ENCODE peak calls at places on chromosomes 6 and 20, in five cellular contexts. X, V, R, O and I are unnamed samples.

GRCh38 chr20:59020938-59021551 is 1.8 kb downstream of the TUBB1 start:
- DNase-seq in X (peak; percentile 66), O (peak; percentile 58), V (no peak), R (no peak), I (no peak)

GRCh38 chr20:20410678-20411077 is 42.8 kb downstream of the INSM1 start:
- DNase-seq in X (no peak), V (no peak), R (no peak), O (no peak), I (peak; percentile 87)

GRCh38 chr20:9407805-9408421 is 106.5 kb upstream of the LAMP5 start:
- DNase-seq in X (peak; percentile 68), O (peak; percentile 51), R (peak; percentile 54), V (peak; percentile 83), I (peak; percentile 67)

GRCh38 chr20:44614525-44614924 is 32.1 kb downstream of the PKIG start:
- DNase-seq in V (no peak), O (no peak), R (no peak), X (no peak), I (no peak)

GRCh38 chr20:17229256-17229655 is 2.4 kb downstream of the PCSK2 start:
- DNase-seq in R (no peak), V (no peak), X (no peak), O (no peak), I (peak; percentile 26)

GRCh38 chr6:38640216-38640909 is 634 bp upstream of the BTBD9 start:
- DNase-seq in V (no peak), X (peak; percentile 88), R (no peak), O (no peak), I (no peak)

GRCh38 chr20:49579874-49580817 is 12.2 kb upstream of the PTGIS start:
- DNase-seq in R (no peak), O (no peak), X (peak; percentile 46), V (peak; percentile 69), I (no peak)

GRCh38 chr20:63333241-63333836 is 27.8 kb downstream of the CHRNA4 start:
- DNase-seq in V (no peak), X (no peak), O (no peak), R (no peak), I (no peak)

GRCh38 chr6:163876391-163876790 is 461.9 kb downstream of the QKI start:
- DNase-seq in O (no peak), V (no peak), R (no peak), X (no peak), I (peak; percentile 8)

GRCh38 chr6:110366241-110366640 is 8.1 kb upstream of the METTL24 start:
- DNase-seq in V (no peak), O (no peak), X (no peak), R (no peak), I (no peak)

GRCh38 chr6:87756858-87757257 is 54.8 kb upstream of the AKIRIN2 start:
- DNase-seq in R (no peak), O (peak; percentile 46), X (peak; percentile 92), V (peak; percentile 68), I (no peak)

GRCh38 chr6:3326179-3326971 is 67.6 kb downstream of the PSMG4 start:
- DNase-seq in V (no peak), X (no peak), R (no peak), O (no peak), I (no peak)

GRCh38 chr6:89921197-89921596 is 26.9 kb downstream of the GJA10 start:
- DNase-seq in V (no peak), X (no peak), R (no peak), O (no peak), I (no peak)

GRCh38 chr6:126553856-126554255 is 213.9 kb downstream of the CENPW start:
- DNase-seq in R (no peak), V (no peak), X (peak; percentile 79), O (no peak), I (no peak)

GRCh38 chr6:49541210-49541724 is 9.2 kb upstream of the C6orf141 start:
- DNase-seq in V (peak; percentile 80), R (peak; percentile 56), O (no peak), X (peak; percentile 72), I (no peak)

GRCh38 chr6:30548375-30548774 is 7.9 kb downstream of the GNL1 start:
- DNase-seq in X (peak; percentile 66), V (peak; percentile 88), R (no peak), O (no peak), I (no peak)

GRCh38 chr6:79630883-79631799 is at the start of gene SH3BGRL2:
- DNase-seq in V (peak; percentile 64), O (peak; percentile 64), X (peak; percentile 69), R (peak; percentile 46), I (peak; percentile 95)

GRCh38 chr20:57738484-57738883 is 28.7 kb upstream of the PMEPA1 start:
- DNase-seq in V (no peak), O (peak; percentile 50), X (peak; percentile 17), R (no peak), I (no peak)

GRCh38 chr6:41698350-41698781 is 37.0 kb downstream of the TFEB start:
- DNase-seq in X (peak; percentile 75), O (no peak), R (no peak), V (peak; percentile 77), I (peak; percentile 27)

GRCh38 chr20:50797142-50797541 is 2.3 kb downstream of the BCAS4 start:
- DNase-seq in V (no peak), X (no peak), O (no peak), R (no peak), I (no peak)

GRCh38 chr20:17488916-17489600 is 42.1 kb downstream of the BFSP1 start:
- DNase-seq in X (no peak), R (no peak), V (no peak), O (no peak), I (no peak)

GRCh38 chr6:22556298-22556697 is 13.1 kb upstream of the HDGFL1 start:
- DNase-seq in V (no peak), O (no peak), X (no peak), R (no peak), I (no peak)

GRCh38 chr6:52399511-52400315 is 20.4 kb upstream of the EFHC1 start:
- DNase-seq in V (peak; percentile 77), X (peak; percentile 83), O (peak; percentile 58), R (no peak), I (peak; percentile 77)

GRCh38 chr20:25745100-25745499 is 48.4 kb upstream of the ZNF337 start:
- DNase-seq in X (no peak), O (no peak), R (no peak), V (no peak), I (no peak)

GRCh38 chr20:25750765-25751696 is 54.4 kb upstream of the ZNF337 start:
- DNase-seq in R (no peak), V (peak; percentile 51), X (peak; percentile 66), O (peak; percentile 84), I (peak; percentile 19)

GRCh38 chr20:25749667-25750066 is 53.0 kb upstream of the ZNF337 start:
- DNase-seq in V (no peak), X (no peak), O (no peak), R (no peak), I (no peak)

GRCh38 chr20:25745738-25746137 is 49.1 kb upstream of the ZNF337 start:
- DNase-seq in O (no peak), R (no peak), V (no peak), X (no peak), I (no peak)

DNA sequence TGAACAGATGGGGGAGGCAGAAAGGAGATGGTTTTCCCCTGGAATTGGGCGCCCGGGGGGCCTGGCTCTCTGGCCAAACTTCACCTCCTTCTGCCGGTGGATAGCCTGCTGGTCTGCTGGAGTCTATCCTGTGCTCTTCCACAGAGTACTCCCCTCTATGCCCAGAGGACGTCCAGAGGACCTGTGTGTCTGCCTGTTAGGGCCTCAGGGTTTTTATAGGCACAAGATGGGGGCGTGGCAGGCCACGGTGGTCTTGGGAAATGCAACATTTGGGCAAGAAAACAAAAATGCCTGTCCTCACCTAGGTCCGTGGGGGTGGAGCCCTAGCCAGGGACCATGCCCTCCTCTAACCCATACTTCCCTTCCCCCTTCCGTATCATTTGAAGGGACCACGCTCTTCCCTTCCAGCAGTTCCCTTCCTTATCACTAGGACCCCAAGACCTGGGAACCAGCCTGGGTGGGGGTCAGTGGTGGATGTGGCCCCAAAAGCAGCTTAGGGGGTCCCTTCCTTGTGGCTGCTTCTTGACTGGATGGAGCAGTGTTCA is 53.6 kb upstream of the ZNF337 start:
- DNase-seq in X (no peak), O (no peak), V (no peak), R (no peak), I (no peak)
- H3K9ac ChIP-seq in X (peak overlapping the region; percentile 62), O (no peak overlapping the region), V (no peak overlapping the region), R (no peak overlapping the region), I (no peak overlapping the region)

GRCh38 chr6:99588618-99589289 is 17.9 kb upstream of the PRDM13 start:
- DNase-seq in R (no peak), V (peak; percentile 65), X (peak; percentile 77), O (no peak), I (peak; percentile 91)
- TF ChIP-seq EZH2 in R (no peak), V (no peak), X (peak; percentile 65), O (no peak), I (peak; percentile 70)

DNA sequence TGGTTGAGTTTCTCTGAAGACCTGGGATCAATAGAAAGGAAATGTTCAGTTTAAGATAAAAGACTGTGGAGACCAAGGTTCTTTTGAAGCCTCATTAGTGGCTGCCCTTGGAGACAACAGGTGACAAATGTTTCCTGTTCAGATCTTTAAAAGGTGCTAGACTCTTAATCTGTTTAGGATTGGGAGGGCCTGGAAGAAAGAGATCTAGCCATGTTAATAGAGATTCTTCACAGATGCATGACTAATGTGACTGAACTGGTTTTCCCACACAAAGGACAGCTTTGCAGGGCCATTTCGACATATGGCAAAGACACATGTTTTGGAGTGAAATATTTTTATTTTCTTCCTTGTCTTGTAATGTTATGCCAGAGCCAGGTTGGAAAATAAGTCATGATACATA is 82.2 kb downstream of the WDR27 start:
- DNase-seq in O (no peak), X (peak; percentile 74), R (no peak), V (peak; percentile 14), I (peak; percentile 24)
- H3K9ac ChIP-seq in O (no peak overlapping the region), X (no peak overlapping the region), R (no peak overlapping the region), V (no peak overlapping the region), I (no peak overlapping the region)

GRCh38 chr20:34724172-34724571 is 20.0 kb downstream of the TP53INP2 start:
- DNase-seq in R (no peak), X (no peak), V (no peak), O (no peak), I (no peak)

GRCh38 chr20:34732523-34732922 is 28.4 kb downstream of the TP53INP2 start:
- DNase-seq in V (no peak), X (no peak), O (no peak), R (no peak), I (no peak)

DNA sequence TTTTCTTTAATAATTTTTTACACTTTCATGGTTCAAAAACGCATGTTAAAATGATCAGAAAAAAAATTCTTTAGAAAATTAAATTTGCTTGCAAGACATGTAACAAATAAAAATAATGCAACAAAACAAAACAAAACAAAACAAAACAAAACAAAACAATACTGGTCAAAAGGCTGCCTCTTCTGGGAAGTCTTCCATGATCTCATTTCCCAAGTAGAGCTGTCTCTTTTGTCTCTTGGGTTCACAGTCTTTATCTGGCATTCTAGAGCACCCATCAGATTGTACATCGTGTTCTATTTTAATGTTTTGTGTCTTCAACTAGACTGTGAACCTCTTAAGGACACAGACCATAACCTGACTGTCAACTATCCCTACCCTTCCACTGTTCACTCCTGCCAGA is 25.3 kb downstream of the TP53INP2 start:
- DNase-seq in V (no peak), O (no peak), R (no peak), X (no peak), I (no peak)
- TF ChIP-seq EZH2 in V (no peak), O (no peak), R (no peak), X (no peak), I (no peak)

GRCh38 chr6:157139054-157139708 is 184.1 kb downstream of the TMEM242 start:
- DNase-seq in X (no peak), O (peak; percentile 33), V (no peak), R (no peak), I (peak; percentile 46)
- H3K9ac ChIP-seq in X (no peak overlapping the region), O (no peak overlapping the region), V (no peak overlapping the region), R (no peak overlapping the region), I (no peak overlapping the region)